ENCODE peak calls at places on chromosomes 7 and 10, in six cellular contexts. F is RWPE1; D is mucosa of gallbladder; E is CD8-positive, alpha-beta T cell; H is NAMALWA; Q is anterior cingulate cortex. U is an unnamed sample.

GRCh38 chr7:25831901-25832411 is 320.0 kb upstream of the NFE2L3 start:
- DNase-seq in F (no peak), D (no peak), E (no peak), H (no peak), Q (no peak), U (no peak)

GRCh38 chr7:99092064-99092720 is 51.7 kb downstream of the SMURF1 start:
- DNase-seq in F (no peak), D (peak; percentile 56), E (no peak), H (no peak), Q (peak; percentile 12), U (no peak)

GRCh38 chr10:107072786-107073185 is 91.7 kb downstream of the SORCS1 start:
- DNase-seq in F (no peak), D (no peak), E (no peak), H (no peak), Q (peak; percentile 1), U (no peak)

GRCh38 chr7:11458736-11459483 is 373.1 kb downstream of the THSD7A start:
- DNase-seq in F (peak; percentile 18), D (peak; percentile 15), E (no peak), H (no peak), Q (no peak), U (no peak)

GRCh38 chr10:6231730-6232129 is 29.0 kb downstream of the PFKFB3 start:
- DNase-seq in F (no peak), D (no peak), E (no peak), H (no peak), Q (no peak), U (no peak)

GRCh38 chr7:150993511-150993910 is 2.7 kb downstream of the NOS3 start:
- DNase-seq in F (no peak), D (no peak), E (no peak), H (no peak), Q (no peak), U (no peak)

GRCh38 chr10:52212062-52212461 is 102.0 kb upstream of the DKK1 start:
- DNase-seq in F (no peak), D (no peak), E (no peak), H (no peak), Q (no peak), U (no peak)

GRCh38 chr10:24541239-24541753 is 182.4 kb downstream of the ARHGAP21 start:
- DNase-seq in F (peak; percentile 16), D (peak; percentile 71), E (no peak), H (no peak), Q (no peak), U (no peak)

GRCh38 chr10:48742891-48743845 is 58.5 kb downstream of the WDFY4 start:
- DNase-seq in F (no peak), D (no peak), E (no peak), H (no peak), Q (no peak), U (no peak)

GRCh38 chr7:116170180-116170579 is 40.2 kb upstream of the TES start:
- DNase-seq in F (no peak), D (no peak), E (no peak), H (no peak), Q (no peak), U (no peak)

GRCh38 chr7:114574384-114574783 is 159.8 kb downstream of the FOXP2 start:
- DNase-seq in F (no peak), D (no peak), E (no peak), H (no peak), Q (no peak), U (no peak)

GRCh38 chr7:121621947-121622346 is 225.8 kb upstream of the FAM3C start:
- DNase-seq in F (no peak), D (no peak), E (no peak), H (no peak), Q (no peak), U (no peak)

GRCh38 chr10:100267237-100268104 is at the start of gene CWF19L1:
- DNase-seq in F (peak; percentile 88), D (peak; percentile 93), E (peak; percentile 48), H (peak; percentile 73), Q (peak; percentile 77), U (peak; percentile 81)

GRCh38 chr10:1683649-1684048 is 53.7 kb downstream of the ADARB2 start:
- DNase-seq in F (no peak), D (no peak), E (no peak), H (no peak), Q (no peak), U (no peak)

GRCh38 chr7:74410772-74411171 is 42.9 kb upstream of the GTF2IRD1 start:
- DNase-seq in F (no peak), D (no peak), E (no peak), H (no peak), Q (no peak), U (no peak)

GRCh38 chr7:29156798-29157461 is 10.6 kb upstream of the CPVL start:
- DNase-seq in F (no peak), D (no peak), E (no peak), H (peak; percentile 55), Q (no peak), U (no peak)

GRCh38 chr7:424961-425793 is 94.5 kb downstream of the PDGFA start:
- DNase-seq in F (no peak), D (no peak), E (no peak), H (no peak), Q (peak; percentile 84), U (no peak)

GRCh38 chr7:30253796-30254165 is 30.6 kb upstream of the ZNRF2 start:
- DNase-seq in F (no peak), D (no peak), E (no peak), H (no peak), Q (no peak), U (no peak)

GRCh38 chr10:48309711-48310226 is 3.3 kb downstream of the MAPK8 start:
- DNase-seq in F (peak; percentile 48), D (no peak), E (no peak), H (peak; percentile 41), Q (no peak), U (no peak)

GRCh38 chr7:129122751-129123516 is 21.6 kb upstream of the TSPAN33 start:
- DNase-seq in F (no peak), D (no peak), E (no peak), H (no peak), Q (no peak), U (peak; percentile 84)

GRCh38 chr10:104472505-104472904 is 118.9 kb downstream of the CFAP58 start:
- DNase-seq in F (peak; percentile 48), D (no peak), E (no peak), H (no peak), Q (no peak), U (no peak)

GRCh38 chr10:96077181-96077580 is 33.8 kb downstream of the CCNJ start:
- DNase-seq in F (no peak), D (no peak), E (no peak), H (no peak), Q (no peak), U (no peak)

GRCh38 chr7:945147-945555 is 9.3 kb downstream of the ADAP1 start:
- DNase-seq in F (no peak), D (no peak), E (no peak), H (no peak), Q (no peak), U (peak; percentile 59)

GRCh38 chr10:124636271-124636993 is 107.7 kb downstream of the FAM53B start:
- DNase-seq in F (no peak), D (no peak), E (no peak), H (peak; percentile 57), Q (no peak), U (no peak)

GRCh38 chr7:146414373-146414772 is 297.8 kb downstream of the CNTNAP2 start:
- DNase-seq in F (no peak), D (no peak), E (no peak), H (no peak), Q (no peak), U (no peak)

GRCh38 chr7:118153551-118154177 is 30.3 kb upstream of the LSM8 start:
- DNase-seq in F (peak; percentile 34), D (peak; percentile 29), E (no peak), H (peak; percentile 72), Q (no peak), U (no peak)

U was measured in natural killer cell treated with Interleukin-12 subunit alpha and Interleukin-12 subunit beta and Interleukin-15 and Interleukin-18, amount 100 ng/mL, for 72 hours.